ENCODE peak calls at places on chromosomes 5 and 9, in eight cellular contexts. One of them, this sample, is unnamed.

GRCh38 chr5:34686762-34687268 is 30.7 kb downstream of the RAI14 start:
- DNase-seq in DMS153: no peak
- DNase-seq in CD8-positive, alpha-beta T cell: no peak
- DNase-seq in T1000: no peak
- DNase-seq in spleen: no peak
- DNase-seq in endothelial cell: no peak
- DNase-seq in activated CD4-positive, alpha-beta T cell treated with anti-CD3 and anti-CD28 coated beads, Interleukin-2, amount 10 ng/mL, durations not matched to agents 7 days and 5 days: no peak
- DNase-seq in HEK293T: peak; percentile 58
- DNase-seq in this sample: peak; percentile 89

GRCh38 chr9:136060671-136061371 is 34.3 kb downstream of the NACC2 start:
- DNase-seq in CD8-positive, alpha-beta T cell: no peak
- DNase-seq in T1000: no peak
- DNase-seq in endothelial cell: no peak
- DNase-seq in HEK293T: no peak
- DNase-seq in activated CD4-positive, alpha-beta T cell treated with anti-CD3 and anti-CD28 coated beads, Interleukin-2, amount 10 ng/mL, durations not matched to agents 7 days and 5 days: no peak
- DNase-seq in DMS153: no peak
- DNase-seq in spleen: no peak
- DNase-seq in this sample: peak; percentile 60

GRCh38 chr5:91077623-91078022 is 305.5 kb downstream of the ARRDC3 start:
- DNase-seq in DMS153: no peak
- DNase-seq in CD8-positive, alpha-beta T cell: no peak
- DNase-seq in spleen: no peak
- DNase-seq in HEK293T: no peak
- DNase-seq in T1000: no peak
- DNase-seq in endothelial cell: no peak
- DNase-seq in activated CD4-positive, alpha-beta T cell treated with anti-CD3 and anti-CD28 coated beads, Interleukin-2, amount 10 ng/mL, durations not matched to agents 7 days and 5 days: no peak
- DNase-seq in this sample: no peak

GRCh38 chr9:21316860-21317259 is 11.7 kb upstream of the IFNA5 start:
- DNase-seq in HEK293T: no peak
- DNase-seq in DMS153: no peak
- DNase-seq in T1000: no peak
- DNase-seq in endothelial cell: no peak
- DNase-seq in spleen: peak; percentile 34
- DNase-seq in CD8-positive, alpha-beta T cell: no peak
- DNase-seq in activated CD4-positive, alpha-beta T cell treated with anti-CD3 and anti-CD28 coated beads, Interleukin-2, amount 10 ng/mL, durations not matched to agents 7 days and 5 days: no peak
- DNase-seq in this sample: no peak

GRCh38 chr5:45507174-45507573 is 189.0 kb downstream of the HCN1 start:
- DNase-seq in HEK293T: no peak
- DNase-seq in endothelial cell: peak; percentile 8
- DNase-seq in activated CD4-positive, alpha-beta T cell treated with anti-CD3 and anti-CD28 coated beads, Interleukin-2, amount 10 ng/mL, durations not matched to agents 7 days and 5 days: no peak
- DNase-seq in CD8-positive, alpha-beta T cell: no peak
- DNase-seq in T1000: no peak
- DNase-seq in DMS153: no peak
- DNase-seq in spleen: no peak
- DNase-seq in this sample: no peak

GRCh38 chr9:113542016-113542415 is 78.5 kb downstream of the RGS3 start:
- DNase-seq in DMS153: no peak
- DNase-seq in activated CD4-positive, alpha-beta T cell treated with anti-CD3 and anti-CD28 coated beads, Interleukin-2, amount 10 ng/mL, durations not matched to agents 7 days and 5 days: no peak
- DNase-seq in CD8-positive, alpha-beta T cell: no peak
- DNase-seq in spleen: peak; percentile 27
- DNase-seq in HEK293T: no peak
- DNase-seq in T1000: no peak
- DNase-seq in endothelial cell: no peak
- DNase-seq in this sample: peak; percentile 48

GRCh38 chr9:127876764-127877562 is 512 bp downstream of the AK1 start:
- DNase-seq in CD8-positive, alpha-beta T cell: no peak
- DNase-seq in DMS153: no peak
- DNase-seq in endothelial cell: no peak
- DNase-seq in activated CD4-positive, alpha-beta T cell treated with anti-CD3 and anti-CD28 coated beads, Interleukin-2, amount 10 ng/mL, durations not matched to agents 7 days and 5 days: no peak
- DNase-seq in T1000: no peak
- DNase-seq in spleen: peak; percentile 68
- DNase-seq in HEK293T: no peak
- DNase-seq in this sample: peak; percentile 78

GRCh38 chr9:98226516-98226915 is 28.9 kb downstream of the TBC1D2 start:
- DNase-seq in activated CD4-positive, alpha-beta T cell treated with anti-CD3 and anti-CD28 coated beads, Interleukin-2, amount 10 ng/mL, durations not matched to agents 7 days and 5 days: no peak
- DNase-seq in endothelial cell: no peak
- DNase-seq in HEK293T: no peak
- DNase-seq in CD8-positive, alpha-beta T cell: no peak
- DNase-seq in T1000: no peak
- DNase-seq in DMS153: no peak
- DNase-seq in spleen: no peak
- DNase-seq in this sample: no peak

GRCh38 chr5:10307206-10308148 is at the start of gene CMBL:
- DNase-seq in DMS153: peak; percentile 70
- DNase-seq in activated CD4-positive, alpha-beta T cell treated with anti-CD3 and anti-CD28 coated beads, Interleukin-2, amount 10 ng/mL, durations not matched to agents 7 days and 5 days: no peak
- DNase-seq in HEK293T: peak; percentile 42
- DNase-seq in endothelial cell: peak; percentile 45
- DNase-seq in spleen: peak; percentile 84
- DNase-seq in T1000: no peak
- DNase-seq in CD8-positive, alpha-beta T cell: no peak
- DNase-seq in this sample: peak; percentile 69

GRCh38 chr5:174920906-174921550 is 196.6 kb downstream of the MSX2 start:
- DNase-seq in T1000: no peak
- DNase-seq in endothelial cell: peak; percentile 46
- DNase-seq in activated CD4-positive, alpha-beta T cell treated with anti-CD3 and anti-CD28 coated beads, Interleukin-2, amount 10 ng/mL, durations not matched to agents 7 days and 5 days: no peak
- DNase-seq in DMS153: no peak
- DNase-seq in CD8-positive, alpha-beta T cell: no peak
- DNase-seq in spleen: no peak
- DNase-seq in HEK293T: no peak
- DNase-seq in this sample: no peak

GRCh38 chr9:127059648-127060365 is 62.6 kb downstream of the ANGPTL2 start:
- DNase-seq in HEK293T: no peak
- DNase-seq in endothelial cell: no peak
- DNase-seq in activated CD4-positive, alpha-beta T cell treated with anti-CD3 and anti-CD28 coated beads, Interleukin-2, amount 10 ng/mL, durations not matched to agents 7 days and 5 days: no peak
- DNase-seq in DMS153: no peak
- DNase-seq in T1000: no peak
- DNase-seq in spleen: no peak
- DNase-seq in CD8-positive, alpha-beta T cell: no peak
- DNase-seq in this sample: no peak

GRCh38 chr5:81778642-81779041 is 27.7 kb upstream of the SSBP2 start:
- DNase-seq in activated CD4-positive, alpha-beta T cell treated with anti-CD3 and anti-CD28 coated beads, Interleukin-2, amount 10 ng/mL, durations not matched to agents 7 days and 5 days: no peak
- DNase-seq in HEK293T: no peak
- DNase-seq in spleen: no peak
- DNase-seq in DMS153: no peak
- DNase-seq in T1000: no peak
- DNase-seq in CD8-positive, alpha-beta T cell: no peak
- DNase-seq in endothelial cell: no peak
- DNase-seq in this sample: no peak

GRCh38 chr5:142644640-142645361 is 41.1 kb downstream of the FGF1 start:
- DNase-seq in CD8-positive, alpha-beta T cell: no peak
- DNase-seq in DMS153: peak; percentile 8
- DNase-seq in spleen: no peak
- DNase-seq in HEK293T: peak; percentile 32
- DNase-seq in activated CD4-positive, alpha-beta T cell treated with anti-CD3 and anti-CD28 coated beads, Interleukin-2, amount 10 ng/mL, durations not matched to agents 7 days and 5 days: no peak
- DNase-seq in T1000: peak; percentile 85
- DNase-seq in endothelial cell: no peak
- DNase-seq in this sample: peak; percentile 75

GRCh38 chr9:129006328-129007034 is 21.6 kb downstream of the SH3GLB2 start:
- DNase-seq in HEK293T: peak; percentile 86
- DNase-seq in activated CD4-positive, alpha-beta T cell treated with anti-CD3 and anti-CD28 coated beads, Interleukin-2, amount 10 ng/mL, durations not matched to agents 7 days and 5 days: peak; percentile 61
- DNase-seq in endothelial cell: peak; percentile 77
- DNase-seq in T1000: peak; percentile 34
- DNase-seq in spleen: no peak
- DNase-seq in DMS153: peak; percentile 17
- DNase-seq in CD8-positive, alpha-beta T cell: peak; percentile 44
- DNase-seq in this sample: peak; percentile 88

GRCh38 chr5:157540707-157541451 is 34.7 kb downstream of the ADAM19 start:
- DNase-seq in HEK293T: no peak
- DNase-seq in endothelial cell: peak; percentile 43
- DNase-seq in DMS153: no peak
- DNase-seq in activated CD4-positive, alpha-beta T cell treated with anti-CD3 and anti-CD28 coated beads, Interleukin-2, amount 10 ng/mL, durations not matched to agents 7 days and 5 days: peak; percentile 64
- DNase-seq in CD8-positive, alpha-beta T cell: peak; percentile 33
- DNase-seq in T1000: no peak
- DNase-seq in spleen: peak; percentile 83
- DNase-seq in this sample: peak; percentile 82

GRCh38 chr5:34007116-34007674 is 655 bp downstream of the AMACR start:
- DNase-seq in DMS153: no peak
- DNase-seq in spleen: peak; percentile 75
- DNase-seq in T1000: no peak
- DNase-seq in CD8-positive, alpha-beta T cell: no peak
- DNase-seq in HEK293T: no peak
- DNase-seq in endothelial cell: no peak
- DNase-seq in activated CD4-positive, alpha-beta T cell treated with anti-CD3 and anti-CD28 coated beads, Interleukin-2, amount 10 ng/mL, durations not matched to agents 7 days and 5 days: no peak
- DNase-seq in this sample: no peak

GRCh38 chr9:30774326-30774725 is 1610.1 kb upstream of the ACO1 start:
- DNase-seq in CD8-positive, alpha-beta T cell: no peak
- DNase-seq in endothelial cell: no peak
- DNase-seq in DMS153: no peak
- DNase-seq in T1000: no peak
- DNase-seq in HEK293T: peak; percentile 16
- DNase-seq in spleen: peak; percentile 58
- DNase-seq in activated CD4-positive, alpha-beta T cell treated with anti-CD3 and anti-CD28 coated beads, Interleukin-2, amount 10 ng/mL, durations not matched to agents 7 days and 5 days: no peak
- DNase-seq in this sample: no peak

GRCh38 chr9:127154003-127154389 is 31.6 kb upstream of the ANGPTL2 start:
- DNase-seq in endothelial cell: no peak
- DNase-seq in T1000: no peak
- DNase-seq in CD8-positive, alpha-beta T cell: no peak
- DNase-seq in HEK293T: no peak
- DNase-seq in activated CD4-positive, alpha-beta T cell treated with anti-CD3 and anti-CD28 coated beads, Interleukin-2, amount 10 ng/mL, durations not matched to agents 7 days and 5 days: no peak
- DNase-seq in spleen: no peak
- DNase-seq in DMS153: no peak
- DNase-seq in this sample: peak; percentile 61